ENCODE peak calls at places on chromosomes 1 and 21, in nine cellular contexts. Y is HuH-7; A is stimulated activated CD4-positive, alpha-beta T cell treated with anti-CD3 and anti-CD28 coated beads, Interleukin-4, amount 100 ng/mL, for 4 hours; T is Calu3; W is brain microvascular endothelial cell; P is MCF 10A; E is effector CD8-positive, alpha-beta T cell; F is DMS153; N is AG10803. J is an unnamed sample.

GRCh38 chr1:147561473-147561840 is 20.2 kb downstream of the BCL9 start:
- DNase-seq in Y (no peak), A (no peak), T (no peak), W (no peak), P (no peak), E (no peak), F (no peak), N (no peak), J (no peak)

GRCh38 chr1:161091093-161091492 is 1.7 kb upstream of the NECTIN4 start:
- DNase-seq in Y (no peak), A (no peak), T (no peak), W (no peak), P (no peak), E (no peak), F (no peak), N (no peak), J (no peak)

GRCh38 chr1:216892581-216892980 is 169.4 kb upstream of the ESRRG start:
- DNase-seq in Y (no peak), A (no peak), T (no peak), W (no peak), P (no peak), E (no peak), F (no peak), N (no peak), J (no peak)

GRCh38 chr1:206772228-206773002 is at the start of gene IL10:
- DNase-seq in Y (no peak), A (no peak), T (no peak), W (no peak), P (no peak), E (no peak), F (no peak), N (no peak), J (peak; percentile 79)

GRCh38 chr1:208917719-208918118 is 665.8 kb upstream of the CAMK1G start:
- DNase-seq in Y (no peak), A (no peak), T (no peak), W (no peak), P (peak; percentile 68), E (no peak), F (no peak), N (no peak), J (no peak)

GRCh38 chr21:27953328-27954045 is 986.6 kb upstream of the ADAMTS5 start:
- DNase-seq in Y (no peak), A (no peak), T (no peak), W (no peak), P (no peak), E (no peak), F (no peak), N (peak; percentile 3), J (peak; percentile 22)

GRCh38 chr1:106620521-106620954 is 435.9 kb upstream of the PRMT6 start:
- DNase-seq in Y (no peak), A (no peak), T (peak; percentile 44), W (peak; percentile 2), P (peak; percentile 97), E (no peak), F (no peak), N (peak; percentile 31), J (no peak)

GRCh38 chr1:112840631-112841624 is 115.1 kb downstream of the SLC16A1 start:
- DNase-seq in Y (no peak), A (no peak), T (no peak), W (no peak), P (no peak), E (no peak), F (peak; percentile 42), N (no peak), J (no peak)

GRCh38 chr1:31848381-31848897 is 32.6 kb upstream of the SPOCD1 start:
- DNase-seq in Y (no peak), A (peak; percentile 33), T (no peak), W (no peak), P (no peak), E (peak; percentile 9), F (no peak), N (no peak), J (no peak)

GRCh38 chr1:117146570-117147340 is 25.2 kb upstream of the TRIM45 start:
- DNase-seq in Y (no peak), A (no peak), T (peak; percentile 63), W (peak; percentile 94), P (peak; percentile 80), E (no peak), F (peak; percentile 33), N (peak; percentile 81), J (peak; percentile 64)

GRCh38 chr1:16093611-16094010 is 20.2 kb upstream of the FAM131C start:
- DNase-seq in Y (no peak), A (no peak), T (no peak), W (no peak), P (no peak), E (no peak), F (no peak), N (no peak), J (no peak)

GRCh38 chr1:10938741-10939417 is 73.6 kb upstream of the TARDBP start:
- DNase-seq in Y (no peak), A (no peak), T (no peak), W (no peak), P (no peak), E (no peak), F (no peak), N (no peak), J (no peak)

GRCh38 chr1:6308449-6308848 is 47.6 kb upstream of the GPR153 start:
- DNase-seq in Y (no peak), A (no peak), T (no peak), W (no peak), P (no peak), E (no peak), F (no peak), N (no peak), J (no peak)

GRCh38 chr1:232038704-232039103 is 412.1 kb downstream of the DISC1 start:
- DNase-seq in Y (no peak), A (no peak), T (no peak), W (no peak), P (peak; percentile 35), E (no peak), F (peak; percentile 34), N (no peak), J (no peak)

GRCh38 chr1:92752719-92753118 is 32.2 kb downstream of the EVI5 start:
- DNase-seq in Y (no peak), A (no peak), T (no peak), W (peak; percentile 19), P (no peak), E (no peak), F (no peak), N (no peak), J (peak; percentile 57)

GRCh38 chr1:32494196-32494595 is 29.3 kb downstream of the ZBTB8B start:
- DNase-seq in Y (no peak), A (no peak), T (no peak), W (no peak), P (no peak), E (no peak), F (peak; percentile 48), N (no peak), J (peak; percentile 91)

GRCh38 chr1:53545663-53546408 is 86.6 kb downstream of the DMRTB1 start:
- DNase-seq in Y (no peak), A (no peak), T (no peak), W (no peak), P (no peak), E (no peak), F (no peak), N (peak; percentile 30), J (no peak)

GRCh38 chr1:74286414-74286813 is 51.2 kb downstream of the TNNI3K start:
- DNase-seq in Y (no peak), A (no peak), T (no peak), W (no peak), P (no peak), E (no peak), F (no peak), N (no peak), J (no peak)

GRCh38 chr1:40044065-40044575 is 3.6 kb downstream of the CAP1 start:
- DNase-seq in Y (no peak), A (no peak), T (no peak), W (no peak), P (no peak), E (no peak), F (no peak), N (no peak), J (no peak)

GRCh38 chr1:36576118-36576517 is 93.4 kb upstream of the CSF3R start:
- DNase-seq in Y (peak; percentile 87), A (peak; percentile 57), T (peak; percentile 79), W (peak; percentile 40), P (peak; percentile 51), E (peak; percentile 16), F (peak; percentile 36), N (peak; percentile 28), J (peak; percentile 9)

GRCh38 chr1:27535386-27535785 is 45.4 kb upstream of the WASF2 start:
- DNase-seq in Y (no peak), A (no peak), T (no peak), W (no peak), P (no peak), E (no peak), F (no peak), N (no peak), J (no peak)

GRCh38 chr21:42466700-42467612 is 29.1 kb downstream of the RSPH1 start:
- DNase-seq in Y (peak; percentile 44), A (no peak), T (peak; percentile 25), W (peak; percentile 49), P (peak; percentile 26), E (no peak), F (peak; percentile 53), N (peak; percentile 11), J (peak; percentile 59)

GRCh38 chr21:31128234-31128633 is 90.0 kb upstream of the KRTAP19-8 start:
- DNase-seq in Y (no peak), A (no peak), T (no peak), W (no peak), P (no peak), E (no peak), F (no peak), N (no peak), J (no peak)

GRCh38 chr1:53127546-53127945 is 14.9 kb downstream of the SLC1A7 start:
- DNase-seq in Y (no peak), A (no peak), T (no peak), W (no peak), P (no peak), E (no peak), F (no peak), N (peak; percentile 44), J (peak; percentile 53)

GRCh38 chr1:15008783-15009709 is 144.5 kb upstream of the TMEM51 start:
- DNase-seq in Y (no peak), A (no peak), T (no peak), W (peak; percentile 20), P (no peak), E (no peak), F (no peak), N (no peak), J (peak; percentile 45)

GRCh38 chr1:181255270-181255929 is 166.9 kb downstream of the IER5 start:
- DNase-seq in Y (no peak), A (no peak), T (no peak), W (peak; percentile 71), P (peak; percentile 100), E (no peak), F (no peak), N (peak; percentile 99), J (peak; percentile 86)

GRCh38 chr1:98661544-98662353 is at the start of gene SNX7:
- DNase-seq in Y (peak; percentile 81), A (no peak), T (peak; percentile 84), W (peak; percentile 50), P (peak; percentile 81), E (no peak), F (peak; percentile 57), N (peak; percentile 78), J (peak; percentile 66)

J was measured in amniotic epithelial cell.